ENCODE peak calls at places on chromosomes 13 and 19, in four cellular contexts. One of them, this sample, is unnamed.

GRCh38 chr13:49044008-49044407 is 68.3 kb downstream of the FNDC3A start:
- DNase-seq in fibroblast of lung: no peak
- DNase-seq in T follicular helper cell: no peak
- DNase-seq in lung microvascular endothelial cell: no peak
- DNase-seq in this sample: no peak

GRCh38 chr13:27533155-27533643 is 82.8 kb upstream of the MTIF3 start:
- DNase-seq in lung microvascular endothelial cell: peak; percentile 81
- DNase-seq in T follicular helper cell: no peak
- DNase-seq in fibroblast of lung: peak; percentile 55
- DNase-seq in this sample: peak; percentile 87

GRCh38 chr19:51887522-51888498 is at the start of gene ZNF577:
- DNase-seq in fibroblast of lung: peak; percentile 95
- DNase-seq in lung microvascular endothelial cell: peak; percentile 87
- DNase-seq in T follicular helper cell: peak; percentile 60
- DNase-seq in this sample: peak; percentile 85

GRCh38 chr19:7534531-7534980 is 961 bp upstream of the PNPLA6 start:
- DNase-seq in fibroblast of lung: peak; percentile 88
- DNase-seq in T follicular helper cell: no peak
- DNase-seq in lung microvascular endothelial cell: peak; percentile 86
- DNase-seq in this sample: peak; percentile 71

GRCh38 chr13:91930687-91931086 is 532.3 kb downstream of the GPC5 start:
- DNase-seq in T follicular helper cell: no peak
- DNase-seq in fibroblast of lung: peak; percentile 1
- DNase-seq in lung microvascular endothelial cell: no peak
- DNase-seq in this sample: no peak

GRCh38 chr13:104592127-104592526 is 1525.9 kb upstream of the SLC10A2 start:
- DNase-seq in T follicular helper cell: no peak
- DNase-seq in lung microvascular endothelial cell: no peak
- DNase-seq in fibroblast of lung: peak; percentile 95
- DNase-seq in this sample: no peak

GRCh38 chr19:7953576-7953975 is 10.1 kb upstream of the TIMM44 start:
- DNase-seq in T follicular helper cell: no peak
- DNase-seq in lung microvascular endothelial cell: no peak
- DNase-seq in fibroblast of lung: no peak
- DNase-seq in this sample: no peak

GRCh38 chr13:32121316-32121715 is 89.7 kb downstream of the FRY start:
- DNase-seq in T follicular helper cell: no peak
- DNase-seq in fibroblast of lung: no peak
- DNase-seq in lung microvascular endothelial cell: no peak
- DNase-seq in this sample: no peak

GRCh38 chr13:100273138-100273537 is 184.2 kb downstream of the PCCA start:
- DNase-seq in T follicular helper cell: no peak
- DNase-seq in lung microvascular endothelial cell: no peak
- DNase-seq in fibroblast of lung: no peak
- DNase-seq in this sample: no peak

GRCh38 chr19:3665681-3666544 is 34.4 kb downstream of the PIP5K1C start:
- DNase-seq in T follicular helper cell: peak; percentile 63
- DNase-seq in lung microvascular endothelial cell: peak; percentile 42
- DNase-seq in fibroblast of lung: no peak
- DNase-seq in this sample: peak; percentile 30

GRCh38 chr19:3440082-3440481 is 40.2 kb downstream of the SMIM24 start:
- DNase-seq in lung microvascular endothelial cell: peak; percentile 32
- DNase-seq in T follicular helper cell: peak; percentile 44
- DNase-seq in fibroblast of lung: no peak
- DNase-seq in this sample: peak; percentile 5

GRCh38 chr19:10420444-10421239 is at the start of gene PDE4A:
- DNase-seq in lung microvascular endothelial cell: peak; percentile 61
- DNase-seq in fibroblast of lung: peak; percentile 50
- DNase-seq in T follicular helper cell: no peak
- DNase-seq in this sample: no peak

GRCh38 chr19:42553292-42554045 is 25.2 kb upstream of the CEACAM1 start:
- DNase-seq in T follicular helper cell: no peak
- DNase-seq in fibroblast of lung: peak; percentile 79
- DNase-seq in lung microvascular endothelial cell: peak; percentile 10
- DNase-seq in this sample: no peak

GRCh38 chr13:24127116-24127631 is 33.3 kb upstream of the SPATA13 start:
- DNase-seq in lung microvascular endothelial cell: no peak
- DNase-seq in fibroblast of lung: peak; percentile 31
- DNase-seq in T follicular helper cell: no peak
- DNase-seq in this sample: no peak

GRCh38 chr13:41668130-41668757 is 210.9 kb downstream of the RGCC start:
- DNase-seq in T follicular helper cell: peak; percentile 6
- DNase-seq in lung microvascular endothelial cell: peak; percentile 95
- DNase-seq in fibroblast of lung: peak; percentile 90
- DNase-seq in this sample: peak; percentile 84

GRCh38 chr13:99972190-99972731 is 694 bp upstream of the ZIC5 start:
- DNase-seq in lung microvascular endothelial cell: no peak
- DNase-seq in T follicular helper cell: no peak
- DNase-seq in fibroblast of lung: no peak
- DNase-seq in this sample: no peak

GRCh38 chr13:112844879-112845278 is 124.1 kb upstream of the MCF2L start:
- DNase-seq in fibroblast of lung: no peak
- DNase-seq in lung microvascular endothelial cell: no peak
- DNase-seq in T follicular helper cell: no peak
- DNase-seq in this sample: no peak

GRCh38 chr19:18488838-18489626 is 32.8 kb downstream of the ELL start:
- DNase-seq in lung microvascular endothelial cell: peak; percentile 31
- DNase-seq in fibroblast of lung: no peak
- DNase-seq in T follicular helper cell: no peak
- DNase-seq in this sample: no peak

GRCh38 chr19:31127132-31127967 is 221.9 kb downstream of the TSHZ3 start:
- DNase-seq in fibroblast of lung: peak; percentile 98
- DNase-seq in T follicular helper cell: no peak
- DNase-seq in lung microvascular endothelial cell: no peak
- DNase-seq in this sample: no peak

GRCh38 chr19:18046066-18046718 is 38.2 kb downstream of the ARRDC2 start:
- DNase-seq in T follicular helper cell: no peak
- DNase-seq in lung microvascular endothelial cell: peak; percentile 51
- DNase-seq in fibroblast of lung: peak; percentile 73
- DNase-seq in this sample: no peak

GRCh38 chr19:13033819-13034611 is 38.7 kb downstream of the NFIX start:
- DNase-seq in T follicular helper cell: no peak
- DNase-seq in lung microvascular endothelial cell: peak; percentile 49
- DNase-seq in fibroblast of lung: peak; percentile 69
- DNase-seq in this sample: no peak

GRCh38 chr13:105436946-105437345 is 1098.5 kb downstream of the EFNB2 start:
- DNase-seq in T follicular helper cell: no peak
- DNase-seq in lung microvascular endothelial cell: no peak
- DNase-seq in fibroblast of lung: peak; percentile 39
- DNase-seq in this sample: no peak

GRCh38 chr13:73168226-73168992 is 109.6 kb downstream of the KLF5 start:
- DNase-seq in lung microvascular endothelial cell: peak; percentile 9
- DNase-seq in T follicular helper cell: no peak
- DNase-seq in fibroblast of lung: peak; percentile 75
- DNase-seq in this sample: no peak

GRCh38 chr19:1315470-1316166 is 29.9 kb downstream of the EFNA2 start:
- DNase-seq in fibroblast of lung: peak; percentile 50
- DNase-seq in T follicular helper cell: no peak
- DNase-seq in lung microvascular endothelial cell: peak; percentile 57
- DNase-seq in this sample: peak; percentile 42

GRCh38 chr19:38707512-38708114 is 36.7 kb downstream of the CAPN12 start:
- DNase-seq in T follicular helper cell: no peak
- DNase-seq in fibroblast of lung: peak; percentile 65
- DNase-seq in lung microvascular endothelial cell: peak; percentile 94
- DNase-seq in this sample: no peak

GRCh38 chr13:75481176-75482069 is 546 bp downstream of the TBC1D4 start:
- DNase-seq in T follicular helper cell: no peak
- DNase-seq in lung microvascular endothelial cell: peak; percentile 38
- DNase-seq in fibroblast of lung: peak; percentile 40
- DNase-seq in this sample: no peak

GRCh38 chr13:79442706-79443105 is 36.7 kb upstream of the RBM26 start:
- DNase-seq in lung microvascular endothelial cell: no peak
- DNase-seq in T follicular helper cell: no peak
- DNase-seq in fibroblast of lung: no peak
- DNase-seq in this sample: no peak

GRCh38 chr19:10724573-10725071 is 6.7 kb downstream of the DNM2 start:
- DNase-seq in T follicular helper cell: no peak
- DNase-seq in lung microvascular endothelial cell: no peak
- DNase-seq in fibroblast of lung: no peak
- DNase-seq in this sample: peak; percentile 27

GRCh38 chr13:112959206-112959605 is 9.8 kb upstream of the MCF2L start:
- DNase-seq in fibroblast of lung: no peak
- DNase-seq in lung microvascular endothelial cell: peak; percentile 73
- DNase-seq in T follicular helper cell: no peak
- DNase-seq in this sample: peak; percentile 53

GRCh38 chr13:76972430-76972829 is 19.5 kb upstream of the CLN5 start:
- DNase-seq in lung microvascular endothelial cell: peak; percentile 10
- DNase-seq in fibroblast of lung: no peak
- DNase-seq in T follicular helper cell: no peak
- DNase-seq in this sample: no peak

GRCh38 chr13:28819748-28820098 is 416 bp upstream of the MTUS2 start:
- DNase-seq in lung microvascular endothelial cell: peak; percentile 54
- DNase-seq in T follicular helper cell: peak; percentile 6
- DNase-seq in fibroblast of lung: peak; percentile 30
- DNase-seq in this sample: peak; percentile 9